ENCODE peak calls at places on chromosomes 1 and 21, in four cellular contexts. Z, B, I and U are unnamed samples.

GRCh38 chr1:64624446-64624766 is 120.5 kb upstream of the RAVER2 start:
- DNase-seq in B (no peak), Z (peak), I (peak), U (no peak)

GRCh38 chr1:39128959-39129358 is 75.5 kb upstream of the MACF1 start:
- DNase-seq in B (no peak), Z (no peak), I (no peak), U (no peak)

GRCh38 chr1:178155478-178156255 is 61.8 kb downstream of the RASAL2 start:
- DNase-seq in B (no peak), Z (no peak), I (no peak), U (peak)

GRCh38 chr1:23449918-23450317 is 25.4 kb upstream of the TCEA3 start:
- DNase-seq in B (no peak), Z (peak), I (no peak), U (no peak)

GRCh38 chr1:85607913-85608250 is 27.3 kb downstream of the CCN1 start:
- DNase-seq in Z (no peak), I (no peak), B (no peak), U (no peak)

GRCh38 chr21:22795644-22796043 is 1797.4 kb downstream of the NCAM2 start:
- DNase-seq in B (no peak), I (no peak), Z (no peak), U (no peak)

GRCh38 chr1:112727716-112728115 is 12.6 kb upstream of the PPM1J start:
- DNase-seq in I (no peak), Z (no peak), B (no peak), U (no peak)

GRCh38 chr21:34909492-34910292 is 139.4 kb downstream of the RUNX1 start:
- DNase-seq in B (no peak), Z (no peak), I (no peak), U (no peak)

GRCh38 chr1:22739648-22740385 is 29.2 kb downstream of the EPHB2 start:
- DNase-seq in I (peak), Z (peak), B (no peak), U (peak)

GRCh38 chr1:63173161-63173560 is 149.2 kb upstream of the FOXD3 start:
- DNase-seq in Z (no peak), B (no peak), I (no peak), U (no peak)

GRCh38 chr1:152497273-152497672 is 13.3 kb upstream of the LCE5A start:
- DNase-seq in I (no peak), B (no peak), Z (no peak), U (no peak)

GRCh38 chr1:27605796-27606707 is 2.1 kb upstream of the AHDC1 start:
- DNase-seq in Z (no peak), I (no peak), B (peak), U (no peak)

GRCh38 chr1:84845357-84845756 is 47.6 kb downstream of the LPAR3 start:
- DNase-seq in I (no peak), Z (no peak), B (no peak), U (no peak)

GRCh38 chr1:113242481-113242880 is 147.8 kb upstream of the MAGI3 start:
- DNase-seq in Z (no peak), I (no peak), B (no peak), U (no peak)

GRCh38 chr1:48999321-48999720 is 222.6 kb upstream of the BEND5 start:
- DNase-seq in Z (no peak), I (no peak), B (no peak), U (no peak)

GRCh38 chr1:207818971-207819451 is 67.2 kb downstream of the CD46 start:
- DNase-seq in Z (no peak), B (no peak), I (no peak), U (no peak)

GRCh38 chr21:14866859-14867560 is 197.8 kb downstream of the NRIP1 start:
- DNase-seq in I (no peak), Z (no peak), B (no peak), U (no peak)

GRCh38 chr1:243549791-243550190 is 293.9 kb downstream of the SDCCAG8 start:
- DNase-seq in B (no peak), I (no peak), Z (no peak), U (no peak)

GRCh38 chr1:205440476-205441317 is 15.1 kb downstream of the BLACAT1 start:
- DNase-seq in I (no peak), Z (no peak), B (peak), U (peak)

GRCh38 chr1:67005068-67005467 is 48.9 kb downstream of the SLC35D1 start:
- DNase-seq in B (no peak), Z (no peak), I (no peak), U (no peak)

GRCh38 chr1:78586572-78586971 is 33.7 kb upstream of the IFI44L start:
- DNase-seq in B (no peak), Z (no peak), I (no peak), U (peak)

DNA sequence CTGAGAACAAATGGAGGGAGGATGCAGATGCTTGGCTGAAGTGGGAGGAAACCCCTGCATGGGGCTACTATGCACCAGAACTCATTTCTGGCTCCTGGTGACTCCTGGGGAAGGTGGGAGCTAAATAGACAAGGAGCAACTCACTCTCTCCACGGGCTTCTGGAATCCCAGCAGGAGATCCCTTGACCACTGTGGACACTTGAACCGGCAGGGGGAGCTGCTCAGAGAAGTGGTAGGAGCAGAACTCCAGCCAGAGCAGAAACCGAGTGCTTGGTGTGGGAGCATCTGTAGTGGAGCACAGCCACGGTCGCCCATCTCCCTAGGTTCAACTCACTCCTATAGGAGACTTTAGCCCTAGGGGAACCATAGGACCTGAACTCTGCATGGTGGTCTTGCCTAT is 205.6 kb upstream of the GJB5 start:
- DNase-seq in B (peak), Z (no peak), I (no peak), U (no peak)
- TF ChIP-seq CTCF in B (peak), Z (no peak), I (peak), U (peak)

DNA sequence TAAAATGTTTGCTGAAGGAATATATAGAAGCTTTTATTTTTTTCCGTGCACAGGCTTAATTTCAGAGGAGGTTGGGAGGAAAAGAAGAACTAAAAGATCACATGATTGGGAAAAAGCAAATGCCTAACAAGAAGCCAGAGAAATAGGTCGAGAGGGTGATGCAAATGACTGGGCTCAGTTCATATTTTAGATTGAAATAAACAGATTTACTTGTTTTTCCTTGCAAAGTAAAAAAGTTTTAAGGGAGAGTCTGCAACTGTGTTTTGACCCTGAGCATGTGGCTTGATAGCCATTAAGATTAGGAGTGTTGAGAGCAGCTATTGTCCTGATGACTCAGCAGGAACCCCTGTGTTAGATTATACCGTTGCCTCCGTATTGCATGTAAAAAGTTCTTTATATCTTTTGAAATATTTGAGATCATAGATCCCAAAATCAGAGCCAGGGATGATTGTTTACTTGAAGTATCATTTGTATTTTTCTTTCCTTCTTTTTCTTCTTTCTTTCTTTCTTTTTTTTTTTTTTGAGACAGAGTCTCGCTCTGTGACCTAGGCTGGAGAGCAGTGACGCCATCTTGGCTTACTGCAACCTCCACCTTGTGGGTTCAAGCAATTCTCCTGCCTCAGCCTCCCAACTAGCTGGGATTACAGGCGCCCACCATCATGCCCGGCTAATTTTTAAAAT is 20.2 kb downstream of the CLIC4 start:
- DNase-seq in B (no peak), I (no peak), Z (no peak), U (no peak)
- H3K4me3 ChIP-seq in B (no peak), I (no peak), Z (no peak), U (no peak)

GRCh38 chr21:42974832-42975820 is 764 bp downstream of the PKNOX1 start:
- DNase-seq in I (no peak), Z (peak), B (peak), U (no peak)

GRCh38 chr21:42970946-42971653 is 3.3 kb upstream of the PKNOX1 start:
- DNase-seq in I (no peak), B (no peak), Z (no peak), U (no peak)

GRCh38 chr21:42973991-42974831 is at the start of gene PKNOX1:
- DNase-seq in I (peak), Z (peak), B (peak), U (peak)

GRCh38 chr21:42971897-42972275 is 2.5 kb upstream of the PKNOX1 start:
- DNase-seq in B (no peak), I (no peak), Z (no peak), U (no peak)

GRCh38 chr21:42973309-42973990 is 912 bp upstream of the PKNOX1 start:
- DNase-seq in I (no peak), Z (no peak), B (no peak), U (no peak)
- TF ChIP-seq CTCF in I (no peak), Z (no peak), B (no peak), U (no peak)

GRCh38 chr21:44927587-44928461 is 7.1 kb upstream of the ITGB2 start:
- DNase-seq in I (no peak), B (no peak), Z (no peak), U (peak)
- H3K4me3 ChIP-seq in I (no peak), B (no peak), Z (no peak), U (peak)

GRCh38 chr1:58924016-58924565 is 140.2 kb upstream of the JUN start:
- DNase-seq in B (no peak), Z (no peak), I (no peak), U (no peak)

GRCh38 chr1:58925247-58925646 is 141.4 kb upstream of the JUN start:
- DNase-seq in B (no peak), I (no peak), Z (no peak), U (no peak)

GRCh38 chr1:58927722-58928085 is 143.9 kb upstream of the JUN start:
- DNase-seq in B (no peak), I (no peak), Z (no peak), U (no peak)

GRCh38 chr1:58927026-58927721 is 143.3 kb upstream of the JUN start:
- DNase-seq in Z (no peak), B (no peak), I (no peak), U (no peak)

DNA sequence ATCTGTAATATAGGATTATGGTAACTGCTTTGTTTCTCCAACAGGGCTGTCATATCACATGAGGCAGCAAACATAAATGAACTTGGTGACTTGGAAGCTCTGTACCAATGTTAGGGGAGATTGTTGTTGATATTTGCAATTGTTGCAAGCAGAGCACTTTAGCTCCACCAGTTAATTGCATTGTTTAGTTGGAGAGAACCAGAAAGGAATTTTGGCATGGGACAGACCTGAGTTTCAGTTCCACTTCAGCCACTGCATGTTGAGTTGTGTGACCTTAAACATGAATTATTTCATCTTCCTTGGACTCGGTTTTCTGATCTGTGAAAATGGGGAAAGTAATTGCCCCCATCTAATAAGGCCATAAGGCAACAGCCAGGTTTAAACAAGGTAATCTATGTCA is 142.3 kb upstream of the JUN start:
- DNase-seq in I (no peak), Z (no peak), B (no peak), U (no peak)
- TF ChIP-seq CTCF in I (no peak), Z (no peak), B (no peak), U (no peak)

GRCh38 chr1:76303348-76303712 is 228.8 kb downstream of the ST6GALNAC3 start:
- DNase-seq in I (no peak), B (peak), Z (no peak), U (no peak)

GRCh38 chr1:76298399-76298798 is 223.9 kb downstream of the ST6GALNAC3 start:
- DNase-seq in I (no peak), Z (no peak), B (no peak), U (no peak)

GRCh38 chr1:76299036-76299435 is 224.5 kb downstream of the ST6GALNAC3 start:
- DNase-seq in Z (no peak), I (no peak), B (no peak), U (no peak)

GRCh38 chr1:76300556-76300955 is 226.0 kb downstream of the ST6GALNAC3 start:
- DNase-seq in Z (no peak), B (no peak), I (no peak), U (no peak)

GRCh38 chr1:76302711-76303347 is 228.3 kb downstream of the ST6GALNAC3 start:
- DNase-seq in B (peak), I (no peak), Z (no peak), U (no peak)
- H3K4me3 ChIP-seq in B (no peak), I (no peak), Z (no peak), U (no peak)